ENCODE peak calls at places on chromosomes 3 and 15, in eight cellular contexts. One of them, this sample, is unnamed.

GRCh38 chr3:70242297-70242868 is 70.1 kb downstream of the MDFIC2 start:
- DNase-seq in LoVo: no peak
- DNase-seq in HL-60: no peak
- DNase-seq in GM20000: no peak
- DNase-seq in hippocampal formation: no peak
- DNase-seq in EL: no peak
- DNase-seq in fibroblast of pulmonary artery: peak
- DNase-seq in neural progenitor cell: no peak
- DNase-seq in this sample: no peak

GRCh38 chr3:123686254-123686653 is 101.4 kb upstream of the HACD2 start:
- DNase-seq in LoVo: no peak
- DNase-seq in HL-60: no peak
- DNase-seq in GM20000: no peak
- DNase-seq in hippocampal formation: no peak
- DNase-seq in EL: no peak
- DNase-seq in fibroblast of pulmonary artery: no peak
- DNase-seq in neural progenitor cell: peak
- DNase-seq in this sample: no peak

GRCh38 chr3:67898916-67899315 is 244.5 kb upstream of the SUCLG2 start:
- DNase-seq in LoVo: no peak
- DNase-seq in HL-60: no peak
- DNase-seq in GM20000: no peak
- DNase-seq in hippocampal formation: no peak
- DNase-seq in EL: no peak
- DNase-seq in fibroblast of pulmonary artery: no peak
- DNase-seq in neural progenitor cell: no peak
- DNase-seq in this sample: no peak

GRCh38 chr15:59933607-59934006 is 70.5 kb upstream of the FOXB1 start:
- DNase-seq in LoVo: peak
- DNase-seq in HL-60: no peak
- DNase-seq in GM20000: no peak
- DNase-seq in hippocampal formation: no peak
- DNase-seq in EL: peak
- DNase-seq in fibroblast of pulmonary artery: peak
- DNase-seq in neural progenitor cell: no peak
- DNase-seq in this sample: no peak

GRCh38 chr3:142724682-142725351 is 983 bp downstream of the TRPC1 start:
- DNase-seq in LoVo: no peak
- DNase-seq in HL-60: no peak
- DNase-seq in GM20000: peak
- DNase-seq in hippocampal formation: no peak
- DNase-seq in EL: peak
- DNase-seq in fibroblast of pulmonary artery: peak
- DNase-seq in neural progenitor cell: peak
- DNase-seq in this sample: no peak

GRCh38 chr3:170506556-170506955 is 79.3 kb downstream of the SLC7A14 start:
- DNase-seq in LoVo: peak
- DNase-seq in HL-60: no peak
- DNase-seq in GM20000: no peak
- DNase-seq in hippocampal formation: no peak
- DNase-seq in EL: peak
- DNase-seq in fibroblast of pulmonary artery: peak
- DNase-seq in neural progenitor cell: no peak
- DNase-seq in this sample: no peak

GRCh38 chr15:64688179-64688578 is 87.2 kb downstream of the RBPMS2 start:
- DNase-seq in LoVo: no peak
- DNase-seq in HL-60: no peak
- DNase-seq in GM20000: no peak
- DNase-seq in hippocampal formation: no peak
- DNase-seq in EL: no peak
- DNase-seq in fibroblast of pulmonary artery: no peak
- DNase-seq in neural progenitor cell: no peak
- DNase-seq in this sample: no peak

GRCh38 chr15:60585743-60586708 is 107.1 kb upstream of the ICE2 start:
- DNase-seq in LoVo: peak
- DNase-seq in HL-60: peak
- DNase-seq in GM20000: peak
- DNase-seq in hippocampal formation: peak
- DNase-seq in EL: peak
- DNase-seq in fibroblast of pulmonary artery: peak
- DNase-seq in neural progenitor cell: peak
- DNase-seq in this sample: peak

GRCh38 chr3:143571548-143571947 is 276.7 kb downstream of the SLC9A9 start:
- DNase-seq in LoVo: no peak
- DNase-seq in HL-60: no peak
- DNase-seq in GM20000: no peak
- DNase-seq in hippocampal formation: no peak
- DNase-seq in EL: no peak
- DNase-seq in fibroblast of pulmonary artery: peak
- DNase-seq in neural progenitor cell: no peak
- DNase-seq in this sample: no peak

GRCh38 chr3:158771018-158771350 is 30.9 kb upstream of the MFSD1 start:
- DNase-seq in LoVo: no peak
- DNase-seq in HL-60: no peak
- DNase-seq in GM20000: no peak
- DNase-seq in hippocampal formation: no peak
- DNase-seq in EL: no peak
- DNase-seq in fibroblast of pulmonary artery: peak
- DNase-seq in neural progenitor cell: no peak
- DNase-seq in this sample: no peak

GRCh38 chr3:112199622-112200316 is 66.7 kb upstream of the GCSAM start:
- DNase-seq in LoVo: peak
- DNase-seq in HL-60: no peak
- DNase-seq in GM20000: no peak
- DNase-seq in hippocampal formation: no peak
- DNase-seq in EL: peak
- DNase-seq in fibroblast of pulmonary artery: no peak
- DNase-seq in neural progenitor cell: no peak
- DNase-seq in this sample: no peak

GRCh38 chr3:171459942-171460225 is 321 bp downstream of the TNIK start:
- DNase-seq in LoVo: no peak
- DNase-seq in HL-60: no peak
- DNase-seq in GM20000: no peak
- DNase-seq in hippocampal formation: peak
- DNase-seq in EL: no peak
- DNase-seq in fibroblast of pulmonary artery: peak
- DNase-seq in neural progenitor cell: no peak
- DNase-seq in this sample: no peak

GRCh38 chr3:43181202-43181910 is 75.5 kb upstream of the POMGNT2 start:
- DNase-seq in LoVo: peak
- DNase-seq in HL-60: peak
- DNase-seq in GM20000: peak
- DNase-seq in hippocampal formation: no peak
- DNase-seq in EL: no peak
- DNase-seq in fibroblast of pulmonary artery: no peak
- DNase-seq in neural progenitor cell: no peak
- DNase-seq in this sample: no peak

GRCh38 chr15:92665100-92665555 is 9.6 kb upstream of the FAM174B start:
- DNase-seq in LoVo: no peak
- DNase-seq in HL-60: no peak
- DNase-seq in GM20000: no peak
- DNase-seq in hippocampal formation: no peak
- DNase-seq in EL: no peak
- DNase-seq in fibroblast of pulmonary artery: peak
- DNase-seq in neural progenitor cell: no peak
- DNase-seq in this sample: no peak

GRCh38 chr15:38058596-38059075 is 124.2 kb downstream of the TMCO5A start:
- DNase-seq in LoVo: no peak
- DNase-seq in HL-60: no peak
- DNase-seq in GM20000: no peak
- DNase-seq in hippocampal formation: no peak
- DNase-seq in EL: peak
- DNase-seq in fibroblast of pulmonary artery: no peak
- DNase-seq in neural progenitor cell: peak
- DNase-seq in this sample: no peak

GRCh38 chr15:61527836-61528589 is 298.9 kb upstream of the RORA start:
- DNase-seq in LoVo: no peak
- DNase-seq in HL-60: no peak
- DNase-seq in GM20000: no peak
- DNase-seq in hippocampal formation: no peak
- DNase-seq in EL: no peak
- DNase-seq in fibroblast of pulmonary artery: no peak
- DNase-seq in neural progenitor cell: peak
- DNase-seq in this sample: no peak

GRCh38 chr15:82064824-82065223 is 19.0 kb upstream of the MEX3B start:
- DNase-seq in LoVo: no peak
- DNase-seq in HL-60: no peak
- DNase-seq in GM20000: no peak
- DNase-seq in hippocampal formation: no peak
- DNase-seq in EL: peak
- DNase-seq in fibroblast of pulmonary artery: peak
- DNase-seq in neural progenitor cell: no peak
- DNase-seq in this sample: no peak

GRCh38 chr15:91202510-91202909 is 102.5 kb downstream of the SV2B start:
- DNase-seq in LoVo: no peak
- DNase-seq in HL-60: no peak
- DNase-seq in GM20000: no peak
- DNase-seq in hippocampal formation: no peak
- DNase-seq in EL: no peak
- DNase-seq in fibroblast of pulmonary artery: no peak
- DNase-seq in neural progenitor cell: no peak
- DNase-seq in this sample: no peak

GRCh38 chr3:141312359-141313090 is 55.8 kb upstream of the ZBTB38 start:
- DNase-seq in LoVo: no peak
- DNase-seq in HL-60: no peak
- DNase-seq in GM20000: no peak
- DNase-seq in hippocampal formation: no peak
- DNase-seq in EL: no peak
- DNase-seq in fibroblast of pulmonary artery: no peak
- DNase-seq in neural progenitor cell: no peak
- DNase-seq in this sample: no peak

This sample was measured in anterior cingulate cortex.